ENCODE peak calls at places on chromosomes 7 and 10, in five cellular contexts. G is IMR-90, F is trophoblast cell, U is H1, N is mesenchymal stem cell. E is an unnamed sample.

GRCh38 chr10:30877111-30877510 is 154.6 kb downstream of the ZNF438 start:
- DNase-seq in G (peak; percentile 48), F (no peak), U (no peak), N (no peak), E (no peak)

GRCh38 chr7:155276800-155277375 is 20.8 kb upstream of the INSIG1 start:
- DNase-seq in G (no peak), F (no peak), U (no peak), N (no peak), E (no peak)

GRCh38 chr10:132571565-132572544 is 34.3 kb downstream of the INPP5A start:
- DNase-seq in G (peak; percentile 87), F (peak; percentile 74), U (peak; percentile 57), N (peak; percentile 87), E (peak; percentile 15)

GRCh38 chr7:152464312-152465117 is 28.7 kb upstream of the KMT2C start:
- DNase-seq in G (peak; percentile 72), F (peak; percentile 53), U (no peak), N (peak; percentile 86), E (peak; percentile 43)

GRCh38 chr10:31319602-31320178 is 674 bp downstream of the ZEB1 start:
- DNase-seq in G (no peak), F (no peak), U (no peak), N (no peak), E (no peak)

GRCh38 chr10:68208424-68209042 is 23.4 kb downstream of the ATOH7 start:
- DNase-seq in G (peak; percentile 79), F (peak; percentile 44), U (peak; percentile 87), N (peak; percentile 82), E (peak; percentile 58)

GRCh38 chr7:82578430-82578829 is 134.9 kb upstream of the CACNA2D1 start:
- DNase-seq in G (peak; percentile 24), F (no peak), U (no peak), N (peak; percentile 64), E (no peak)

GRCh38 chr7:80563561-80564327 is 51.9 kb upstream of the GNAT3 start:
- DNase-seq in G (no peak), F (peak; percentile 100), U (no peak), N (no peak), E (no peak)

GRCh38 chr10:43881657-43882056 is 233.0 kb upstream of the ZNF32 start:
- DNase-seq in G (no peak), F (no peak), U (no peak), N (no peak), E (no peak)

GRCh38 chr10:131017566-131018285 is 293.8 kb downstream of the TCERG1L start:
- DNase-seq in G (no peak), F (peak; percentile 18), U (no peak), N (no peak), E (no peak)

GRCh38 chr10:114304017-114304565 is 65.0 kb downstream of the VWA2 start:
- DNase-seq in G (peak; percentile 88), F (peak; percentile 81), U (no peak), N (peak; percentile 98), E (peak; percentile 79)

GRCh38 chr7:98862716-98863420 is 6.9 kb downstream of the TMEM130 start:
- DNase-seq in G (no peak), F (peak; percentile 30), U (no peak), N (no peak), E (no peak)

DNA sequence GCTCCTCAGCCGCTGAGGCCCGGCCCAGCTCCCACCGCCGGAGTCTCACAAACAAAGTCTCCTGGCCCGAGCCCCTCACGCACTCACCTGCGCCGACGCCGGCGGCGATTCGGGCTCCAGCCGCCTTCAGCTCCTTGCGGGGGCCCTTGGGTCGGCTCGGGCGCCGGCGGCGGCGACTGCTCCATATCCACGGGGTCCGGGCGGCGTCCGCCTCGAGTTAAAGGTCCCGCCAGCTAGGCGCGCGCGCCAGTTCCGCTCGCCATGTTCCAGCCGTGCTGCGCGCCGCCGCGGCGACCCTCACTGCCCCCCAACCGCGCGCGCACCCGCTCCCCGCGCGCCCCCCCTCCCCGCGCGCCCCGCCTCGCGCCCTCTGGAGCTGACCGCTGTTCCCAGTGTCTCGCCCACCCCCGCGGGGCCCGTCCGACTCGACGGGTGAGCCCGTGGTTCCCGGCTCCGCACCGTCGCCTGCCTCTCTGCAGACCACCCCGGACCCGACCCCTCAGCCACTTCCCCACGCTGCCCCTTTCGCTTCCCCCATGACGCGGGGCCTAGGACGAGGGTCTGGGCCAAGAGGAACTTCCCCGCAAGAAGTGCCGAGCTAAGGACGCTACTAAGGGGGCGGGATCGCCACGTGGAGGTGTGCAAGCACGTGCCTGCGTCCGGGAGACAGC is 396.1 kb downstream of the ZNF33B start:
- DNase-seq in G (no peak), F (no peak), U (no peak), N (no peak), E (no peak)
- H3K4me3 ChIP-seq in G (no peak overlapping the region), F (no peak overlapping the region), U (no peak overlapping the region), N (no peak overlapping the region), E (no peak overlapping the region)

DNA sequence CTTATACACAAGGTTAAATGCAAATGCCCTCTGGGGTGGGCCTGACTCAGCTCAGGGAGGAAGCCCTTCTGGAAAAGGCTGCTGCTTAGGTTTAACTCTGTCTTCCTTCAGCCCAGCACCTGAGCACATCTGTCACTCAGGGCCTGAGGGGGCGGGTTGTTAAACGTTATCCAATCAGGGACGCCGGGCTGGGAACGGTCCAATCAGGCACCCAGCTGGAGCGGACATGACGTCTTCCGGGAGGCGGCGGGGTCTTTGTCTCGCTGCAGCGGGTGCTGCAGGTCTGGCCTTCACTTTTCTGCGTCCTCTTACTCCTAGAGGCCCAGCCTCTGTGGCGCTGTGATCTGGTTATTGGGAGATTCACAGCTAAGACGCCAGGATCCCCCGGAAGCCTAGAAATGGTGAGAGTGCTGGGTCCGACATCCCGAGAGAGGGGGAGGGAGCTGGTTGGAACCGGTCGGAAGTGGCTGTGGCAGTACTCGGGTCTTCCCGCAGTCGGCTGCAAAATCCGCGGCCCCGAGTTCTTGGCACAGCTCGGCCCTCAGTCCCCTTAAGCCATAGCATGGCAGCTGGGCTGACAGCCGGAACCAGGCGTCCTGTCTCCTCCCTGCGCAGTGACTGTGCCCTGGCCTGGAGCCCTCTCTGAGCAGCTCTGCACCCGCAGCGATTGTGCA is at the start of gene ZNF138:
- DNase-seq in G (peak; percentile 91), F (peak; percentile 94), U (peak; percentile 92), N (peak; percentile 95), E (peak; percentile 93)
- H3K14ac ChIP-seq in G (peak within 1 kb of the TSS; percentile 84), F (peak within 1 kb of the TSS; percentile 67), U (no peak within 1 kb of the TSS), N (no peak within 1 kb of the TSS), E (peak within 1 kb of the TSS; percentile 94)

GRCh38 chr7:112462236-112462635 is 12.0 kb downstream of the IFRD1 start:
- DNase-seq in G (peak; percentile 63), F (no peak), U (no peak), N (peak; percentile 80), E (no peak)

DNA sequence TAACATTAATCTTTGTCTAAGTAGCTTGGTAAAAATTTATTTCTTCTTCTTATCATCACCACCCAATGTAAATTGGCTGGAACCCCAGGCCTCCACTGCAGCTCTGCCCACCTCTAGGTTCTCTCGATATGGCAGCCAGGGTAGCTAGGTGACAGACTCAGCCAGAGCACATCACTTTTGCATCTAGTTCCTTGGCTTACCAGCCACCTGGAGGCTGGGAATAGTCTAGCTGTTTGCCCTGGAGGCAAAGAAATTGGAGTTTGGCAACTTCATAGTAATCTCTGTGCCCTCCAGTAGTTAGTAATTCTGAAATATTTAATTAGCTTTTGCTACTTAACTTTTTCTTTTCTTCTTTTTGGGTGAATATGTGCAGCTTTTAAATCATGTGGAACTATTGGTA is 9.4 kb downstream of the IFRD1 start:
- DNase-seq in G (no peak), F (no peak), U (no peak), N (no peak), E (no peak)
- H3K18ac ChIP-seq in G (no peak overlapping the region), F (no peak overlapping the region), U (no peak overlapping the region), N (no peak overlapping the region), E (no peak overlapping the region)

GRCh38 chr7:100840470-100841100 is 11.9 kb upstream of the SLC12A9 start:
- DNase-seq in G (no peak), F (no peak), U (no peak), N (no peak), E (no peak)

GRCh38 chr7:100839361-100839760 is 12.0 kb upstream of the EPHB4 start:
- DNase-seq in G (no peak), F (no peak), U (no peak), N (no peak), E (no peak)

GRCh38 chr7:100835903-100836811 is 8.8 kb upstream of the EPHB4 start:
- DNase-seq in G (no peak), F (no peak), U (peak; percentile 96), N (no peak), E (peak; percentile 65)

GRCh38 chr7:100836812-100837098 is 9.4 kb upstream of the EPHB4 start:
- DNase-seq in G (no peak), F (no peak), U (no peak), N (no peak), E (no peak)

DNA sequence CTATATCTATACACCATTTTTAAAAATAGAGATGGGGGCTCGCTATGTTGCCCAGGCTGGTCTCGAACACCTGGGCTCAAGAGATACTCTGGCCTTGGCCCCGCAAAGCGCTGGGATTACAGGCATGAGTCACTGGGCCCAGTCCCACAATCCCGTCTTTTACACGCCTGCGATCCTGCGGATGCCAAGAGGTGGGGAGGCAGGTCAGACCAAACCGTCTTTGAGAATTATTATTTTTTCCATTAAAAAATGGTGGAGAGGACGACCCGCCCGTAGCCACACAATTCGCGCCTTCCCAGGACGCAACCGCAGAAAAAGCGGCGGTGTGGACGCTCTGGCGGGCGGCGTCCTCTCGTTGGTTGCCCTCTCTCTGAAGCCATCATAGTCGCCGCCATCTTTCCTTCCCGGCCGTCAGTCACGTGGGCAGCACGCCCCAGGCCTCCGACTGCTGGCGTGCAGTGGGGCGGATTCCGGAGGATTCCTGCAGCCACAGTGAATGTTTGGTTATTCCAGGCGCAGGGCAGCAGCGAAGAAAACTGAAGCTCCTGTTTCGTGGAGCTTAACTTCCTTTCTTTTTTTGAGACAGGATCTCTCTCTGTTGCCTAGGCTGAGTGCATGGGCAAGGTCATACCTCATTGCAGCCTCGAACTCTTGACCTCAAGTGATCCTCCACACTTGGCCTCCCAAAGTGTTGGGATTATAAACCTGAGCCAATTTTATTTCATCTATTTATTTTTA is 9.9 kb upstream of the EPHB4 start:
- DNase-seq in G (peak; percentile 90), F (peak; percentile 85), U (peak; percentile 83), N (peak; percentile 94), E (peak; percentile 87)
- H3K4me3 ChIP-seq in G (peak overlapping the region; percentile 33), F (no peak overlapping the region), U (peak overlapping the region; percentile 56), N (peak overlapping the region; percentile 77), E (peak overlapping the region; percentile 71)

DNA sequence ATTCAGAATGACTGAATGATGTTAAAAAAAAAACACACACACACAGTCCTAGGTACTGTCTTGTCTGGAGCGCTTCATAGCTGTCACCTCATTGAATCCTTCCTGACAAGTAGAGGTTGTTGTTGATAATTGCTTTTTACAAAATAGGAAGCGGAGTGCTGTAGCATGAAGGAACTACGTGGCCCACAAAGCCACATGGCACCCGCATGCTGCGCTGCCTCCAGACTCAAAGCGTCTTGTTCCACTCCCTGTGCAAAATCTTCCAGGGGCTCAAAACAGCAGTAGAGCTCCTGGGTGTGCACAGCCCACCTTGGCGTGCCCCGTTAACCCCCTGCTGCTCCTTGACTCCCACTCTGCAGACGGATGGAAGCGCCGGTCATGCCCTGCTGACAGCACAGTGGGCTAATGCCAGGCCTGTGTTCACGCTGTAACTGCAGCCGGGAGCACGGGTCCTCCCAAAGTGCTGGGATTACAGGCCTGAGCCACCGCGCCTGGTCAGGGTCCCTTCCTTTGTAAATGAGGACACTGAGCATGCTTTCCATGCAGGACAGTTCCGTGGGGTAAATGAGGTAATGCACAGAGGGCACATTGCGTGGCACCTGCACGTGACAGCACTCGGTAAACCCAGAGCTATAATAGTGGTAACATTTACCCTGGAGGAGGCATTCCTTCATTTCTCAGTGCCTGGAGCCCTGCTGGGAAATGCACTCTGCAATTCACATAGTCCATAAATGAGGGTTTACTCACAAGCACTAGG is 91.1 kb upstream of the GNA12 start:
- DNase-seq in G (no peak), F (peak; percentile 62), U (no peak), N (no peak), E (no peak)
- H3K14ac ChIP-seq in G (no peak overlapping the region), F (no peak overlapping the region), U (no peak overlapping the region), N (no peak overlapping the region), E (peak overlapping the region; percentile 22)

GRCh38 chr10:70671229-70671588 is 1.1 kb upstream of the ADAMTS14 start:
- DNase-seq in G (no peak), F (no peak), U (no peak), N (no peak), E (no peak)
- H3K18ac ChIP-seq in G (no peak overlapping the region), F (no peak overlapping the region), U (no peak overlapping the region), N (no peak overlapping the region), E (no peak overlapping the region)